ENCODE peak calls at places on chromosomes 12 and 14, in eight cellular contexts. S is HAP-1; R is HCT116; D is pancreas; O is lower lobe of right lung; M is esophagus squamous epithelium; P is RWPE2; C is CD4-positive, alpha-beta memory T cell. Z is an unnamed sample.

GRCh38 chr12:132084681-132085635 is 59.2 kb downstream of the DDX51 start:
- DNase-seq in C (peak; percentile 25), D (peak; percentile 77), R (no peak), M (no peak), O (peak; percentile 85), S (peak; percentile 52), P (no peak), Z (peak; percentile 61)

GRCh38 chr12:43407816-43408645 is 144.0 kb downstream of the ADAMTS20 start:
- DNase-seq in O (no peak), P (no peak), M (no peak), S (peak; percentile 31), R (no peak), D (no peak), C (no peak), Z (no peak)

GRCh38 chr12:10331642-10332239 is 24.1 kb downstream of the KLRD1 start:
- DNase-seq in O (no peak), D (no peak), R (peak; percentile 56), P (no peak), S (peak; percentile 45), M (no peak), C (peak; percentile 20), Z (peak; percentile 56)

GRCh38 chr12:66255737-66256136 is 46.6 kb upstream of the HELB start:
- DNase-seq in O (no peak), P (no peak), M (no peak), S (no peak), R (no peak), C (no peak), D (no peak), Z (no peak)

GRCh38 chr14:69636718-69637480 is 25.5 kb downstream of the SUSD6 start:
- DNase-seq in S (no peak), D (no peak), C (no peak), O (no peak), M (no peak), P (no peak), R (no peak), Z (no peak)

GRCh38 chr14:98598576-98598975 is 673.4 kb downstream of the BCL11B start:
- DNase-seq in C (no peak), S (no peak), M (no peak), O (no peak), R (no peak), D (no peak), P (no peak), Z (no peak)

GRCh38 chr12:87815738-87816137 is 213.5 kb downstream of the C12orf50 start:
- DNase-seq in P (no peak), R (no peak), S (no peak), M (no peak), C (no peak), D (no peak), O (no peak), Z (no peak)

GRCh38 chr12:105740970-105741725 is 397.6 kb downstream of the NUAK1 start:
- DNase-seq in P (no peak), O (no peak), M (no peak), D (no peak), C (no peak), R (no peak), S (no peak), Z (no peak)

GRCh38 chr12:24960222-24960855 is 11.4 kb upstream of the BCAT1 start:
- DNase-seq in D (peak; percentile 34), P (no peak), R (peak; percentile 36), M (no peak), S (no peak), C (no peak), O (no peak), Z (peak; percentile 55)

GRCh38 chr12:25594376-25594775 is 41.3 kb upstream of the LMNTD1 start:
- DNase-seq in D (no peak), R (no peak), O (no peak), C (no peak), P (no peak), S (no peak), M (no peak), Z (no peak)

DNA sequence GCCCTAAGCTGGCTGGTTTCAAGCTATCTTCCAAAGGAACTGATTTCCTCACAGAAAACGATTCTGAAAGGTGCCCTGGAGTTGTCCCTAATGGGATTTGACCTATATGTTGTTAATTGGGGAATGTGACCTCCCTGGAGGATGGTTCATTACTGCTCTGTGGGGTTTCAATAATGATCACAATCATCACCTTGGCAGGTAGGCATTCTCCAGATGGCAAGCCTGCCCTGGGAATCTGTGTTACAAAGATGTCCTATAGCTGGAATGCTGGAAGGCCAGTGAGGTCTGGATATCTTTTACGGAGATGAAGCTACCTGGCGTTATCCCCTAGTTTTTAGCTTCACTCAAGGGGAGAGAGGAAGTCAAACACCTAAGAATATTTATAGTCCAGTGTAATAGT is 167.6 kb downstream of the TTC8 start:
- DNase-seq in P (no peak), C (no peak), D (no peak), S (no peak), M (no peak), O (no peak), R (no peak), Z (no peak)
- H3K4me1 ChIP-seq in P (peaks cover 35% of the 10 kb centered on the region), C (no peaks in the 10 kb centered on the region), D (no peaks in the 10 kb centered on the region), S (no peaks in the 10 kb centered on the region), M (no peaks in the 10 kb centered on the region), O (peaks cover 7% of the 10 kb centered on the region), R (peaks cover 7% of the 10 kb centered on the region), Z (no peaks in the 10 kb centered on the region)

GRCh38 chr14:78450945-78451344 is 280.8 kb downstream of the NRXN3 start:
- DNase-seq in M (no peak), O (no peak), D (no peak), R (no peak), P (no peak), C (no peak), S (no peak), Z (no peak)

GRCh38 chr14:78443834-78444233 is 273.7 kb downstream of the NRXN3 start:
- DNase-seq in D (no peak), O (no peak), S (no peak), M (no peak), P (no peak), R (no peak), C (no peak), Z (no peak)

GRCh38 chr14:78445275-78445674 is 275.1 kb downstream of the NRXN3 start:
- DNase-seq in D (no peak), O (no peak), S (no peak), C (no peak), P (no peak), R (no peak), M (no peak), Z (no peak)

GRCh38 chr14:78446807-78447206 is 276.6 kb downstream of the NRXN3 start:
- DNase-seq in R (no peak), M (no peak), C (no peak), P (no peak), S (no peak), D (no peak), O (no peak), Z (no peak)

DNA sequence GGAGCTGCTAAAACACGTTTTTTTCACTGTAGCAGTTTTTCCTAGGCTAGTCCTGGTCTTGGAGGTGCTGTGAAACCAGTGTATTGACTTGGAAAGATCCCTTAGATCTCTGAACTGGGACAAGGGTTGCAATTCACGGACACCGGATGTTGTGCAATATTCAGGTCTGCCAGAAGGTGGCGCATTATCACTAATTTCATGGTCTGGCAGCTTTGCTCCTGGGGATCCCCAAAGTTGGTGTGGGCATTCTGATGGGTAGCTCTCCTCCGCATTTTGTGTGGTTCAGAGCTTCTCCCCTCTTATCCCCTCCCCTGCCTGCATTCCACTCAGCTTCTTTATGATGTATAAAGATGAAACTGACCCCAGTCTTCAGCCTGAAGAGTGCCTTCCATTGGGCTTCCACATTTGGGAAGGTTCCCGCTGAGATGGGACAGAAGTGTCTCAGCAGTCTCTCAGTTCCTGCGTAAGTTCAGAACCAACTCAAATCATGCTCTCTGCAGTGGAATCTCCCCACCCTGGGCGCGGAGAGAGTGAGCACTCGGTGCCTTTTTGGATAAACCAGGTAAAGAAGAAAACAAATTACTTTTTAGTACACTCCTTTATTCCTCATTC is 278.4 kb downstream of the NRXN3 start:
- DNase-seq in D (peak; percentile 41), M (no peak), P (no peak), R (peak; percentile 15), S (peak; percentile 14), O (no peak), C (no peak), Z (peak; percentile 71)
- H3K27me3 ChIP-seq in D (no peaks in the 10 kb centered on the region), M (peaks cover 3% of the 10 kb centered on the region), P (no peaks in the 10 kb centered on the region), R (no peaks in the 10 kb centered on the region), S (no peaks in the 10 kb centered on the region), O (no peaks in the 10 kb centered on the region), C (no peaks in the 10 kb centered on the region), Z (no peaks in the 10 kb centered on the region)

GRCh38 chr12:108935165-108935564 is 55.3 kb downstream of the DAO start:
- DNase-seq in O (no peak), M (no peak), P (no peak), C (no peak), R (no peak), S (no peak), D (no peak), Z (no peak)
- H3K4me3 ChIP-seq in O (no peak overlapping the region), M (no peak overlapping the region), P (no peak overlapping the region), C (no peak overlapping the region), R (no peak overlapping the region), S (no peak overlapping the region), D (no peak overlapping the region), Z (no peak overlapping the region)

GRCh38 chr14:30160608-30161007 is 233.0 kb upstream of the PRKD1 start:
- DNase-seq in P (no peak), M (no peak), R (no peak), O (no peak), C (no peak), S (no peak), D (no peak), Z (peak; percentile 10)
- H3K4me1 ChIP-seq in P (no peaks in the 10 kb centered on the region), M (no peaks in the 10 kb centered on the region), R (no peaks in the 10 kb centered on the region), O (no peaks in the 10 kb centered on the region), C (no peaks in the 10 kb centered on the region), S (no peaks in the 10 kb centered on the region), D (no peaks in the 10 kb centered on the region), Z (no peaks in the 10 kb centered on the region)

GRCh38 chr12:113581342-113581741 is 109.7 kb upstream of the LHX5 start:
- DNase-seq in R (no peak), C (no peak), O (no peak), S (no peak), P (no peak), D (no peak), M (no peak), Z (no peak)
- H3K27me3 ChIP-seq in R (peaks cover 32% of the 10 kb centered on the region), C (no peaks in the 10 kb centered on the region), O (peaks cover 39% of the 10 kb centered on the region), S (peaks cover 5% of the 10 kb centered on the region), P (no peaks in the 10 kb centered on the region), D (no peaks in the 10 kb centered on the region), M (peaks cover 66% of the 10 kb centered on the region), Z (no peaks in the 10 kb centered on the region)

DNA sequence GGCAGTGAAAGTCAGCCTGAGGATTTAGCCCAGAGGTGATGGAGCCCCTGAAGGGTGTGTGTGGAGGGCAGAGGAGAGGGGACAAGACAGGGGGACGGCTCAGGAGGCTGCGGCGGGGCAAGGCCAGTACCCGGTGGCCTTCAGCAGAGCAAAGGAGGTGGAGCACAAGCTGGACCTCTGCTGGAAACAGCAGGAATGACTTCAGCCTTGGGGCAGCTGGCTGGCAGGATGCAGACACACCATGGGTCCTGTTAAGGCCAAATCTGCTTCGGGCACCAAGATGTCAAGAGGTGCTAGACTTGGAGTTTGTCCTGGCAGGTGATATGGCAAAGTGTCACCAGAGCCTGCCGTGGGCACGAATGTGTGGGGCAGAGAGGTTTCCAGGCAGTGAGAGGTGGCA is 92.1 kb downstream of the LGMN start:
- DNase-seq in R (no peak), C (no peak), P (no peak), O (no peak), S (no peak), M (no peak), D (no peak), Z (no peak)
- H3K4me3 ChIP-seq in R (no peak overlapping the region), C (peak overlapping the region; percentile 23), P (no peak overlapping the region), O (peak overlapping the region; percentile 58), S (no peak overlapping the region), M (no peak overlapping the region), D (no peak overlapping the region), Z (no peak overlapping the region)